ENCODE peak calls at places on chromosomes 4 and X, in five cellular contexts. Y is fibroblast of lung, D is tibial artery, H is stomach, A is dorsolateral prefrontal cortex. P is an unnamed sample.

GRCh38 chr4:54228064-54228527 is 997 bp upstream of the PDGFRA start:
- DNase-seq in A (no peak), Y (peak), H (peak), D (peak), P (peak)

GRCh38 chr4:137524642-137525384 is 7.5 kb downstream of the PCDH18 start:
- DNase-seq in H (no peak), Y (peak), D (no peak), A (no peak), P (no peak)

GRCh38 chr4:17142232-17142711 is 243.8 kb upstream of the LDB2 start:
- DNase-seq in D (no peak), A (no peak), Y (peak), H (no peak), P (no peak)

GRCh38 chr4:85005865-85006377 is 39.4 kb upstream of the WDFY3 start:
- DNase-seq in H (no peak), D (no peak), Y (peak), A (no peak), P (no peak)

GRCh38 chr4:69760455-69760854 is at the start of gene SULT1B1:
- DNase-seq in Y (peak), H (peak), A (no peak), D (peak), P (no peak)

GRCh38 chrX:9859711-9860555 is 73.7 kb downstream of the SHROOM2 start:
- DNase-seq in A (no peak), H (no peak), D (no peak), Y (peak), P (no peak)

GRCh38 chr4:36224969-36225903 is 19.1 kb downstream of the ARAP2 start:
- DNase-seq in A (peak), Y (no peak), H (no peak), D (no peak), P (no peak)

GRCh38 chr4:66404149-66404548 is 733.9 kb upstream of the EPHA5 start:
- DNase-seq in D (no peak), Y (peak), A (no peak), H (no peak), P (no peak)

GRCh38 chrX:13092455-13092941 is 48.1 kb upstream of the FAM9C start:
- DNase-seq in D (no peak), Y (no peak), H (peak), A (no peak), P (no peak)

GRCh38 chr4:171924761-171925376 is 111.7 kb downstream of the GALNTL6 start:
- DNase-seq in A (no peak), H (no peak), Y (no peak), D (no peak), P (no peak)

GRCh38 chr4:85058551-85058950 is 92.1 kb upstream of the WDFY3 start:
- DNase-seq in Y (peak), H (no peak), D (no peak), A (no peak), P (no peak)

GRCh38 chr4:833156-833555 is 7.2 kb upstream of the CPLX1 start:
- DNase-seq in H (no peak), Y (no peak), A (no peak), D (no peak), P (no peak)

GRCh38 chr4:25888781-25889180 is 25.2 kb upstream of the SMIM20 start:
- DNase-seq in D (no peak), A (no peak), H (no peak), Y (peak), P (no peak)

DNA sequence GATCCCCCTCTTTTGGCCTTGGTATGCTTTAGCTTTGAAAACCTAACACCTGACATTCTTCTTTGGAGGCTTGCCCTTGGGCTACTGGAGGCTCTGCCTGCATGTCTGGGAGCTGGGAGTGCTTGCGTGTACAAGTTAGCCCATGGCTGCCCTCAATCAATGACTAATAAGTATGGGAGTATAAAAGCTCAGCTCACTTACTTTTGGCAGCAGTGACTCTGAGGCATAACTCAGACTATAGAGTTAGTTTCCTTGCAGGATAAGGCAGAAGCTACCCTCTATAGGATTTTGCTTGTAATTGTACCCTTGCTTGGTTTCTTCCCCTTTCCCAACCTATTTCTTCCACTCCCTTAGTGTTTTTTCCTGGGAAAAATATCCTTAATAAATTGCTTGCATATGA is 247.9 kb downstream of the PPP1R2C start:
- DNase-seq in D (no peak), Y (peak), H (no peak), A (no peak), P (no peak)
- TF ChIP-seq CTCF in D (no peak), Y (no peak), H (no peak), A (no peak), P (no peak)

GRCh38 chrX:134749651-134750450 is 91.6 kb upstream of the PLAC1 start:
- DNase-seq in D (no peak), A (no peak), H (no peak), Y (no peak), P (no peak)

GRCh38 chrX:134758652-134759051 is 100.4 kb upstream of the PLAC1 start:
- DNase-seq in A (no peak), Y (no peak), H (no peak), D (no peak), P (no peak)

GRCh38 chrX:134752558-134752957 is 94.3 kb upstream of the PLAC1 start:
- DNase-seq in H (no peak), D (no peak), A (no peak), Y (no peak), P (no peak)

DNA sequence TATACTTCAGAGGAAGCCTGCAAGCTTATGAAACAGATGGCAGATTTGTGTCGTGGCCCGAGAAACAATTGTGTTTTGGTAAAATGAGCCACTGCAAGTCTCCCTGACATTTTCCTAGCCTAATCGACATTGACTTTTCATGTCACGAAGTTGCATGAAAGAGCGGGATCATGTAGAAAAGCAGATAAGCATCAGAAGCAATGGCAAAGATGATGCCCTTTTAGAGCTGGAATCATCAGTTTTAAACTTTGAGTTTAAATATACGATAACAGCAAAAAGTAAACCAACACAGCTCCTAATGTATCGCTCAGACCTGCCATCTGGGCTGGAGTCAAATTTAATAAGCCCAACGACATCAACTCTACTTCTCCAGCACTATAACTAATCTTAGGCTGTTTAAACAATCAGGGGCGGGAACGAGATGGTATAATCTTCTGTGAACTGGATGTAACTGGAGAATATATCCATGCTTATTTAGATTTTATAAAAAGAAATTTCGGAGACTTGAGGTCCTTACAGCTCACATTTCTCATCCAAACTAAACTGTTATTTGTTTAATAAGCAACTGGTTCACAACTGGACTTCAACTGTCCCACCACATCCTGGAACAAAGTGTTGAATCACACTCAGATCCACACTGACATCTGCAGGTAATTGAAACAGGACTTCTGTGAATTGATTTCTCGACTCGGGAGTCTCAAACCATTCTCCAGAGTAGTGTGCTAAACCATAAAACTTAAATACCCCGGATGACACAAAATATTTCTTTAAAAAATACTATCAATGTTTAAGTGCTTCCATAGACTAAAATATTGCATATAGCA is 95.1 kb upstream of the PLAC1 start:
- DNase-seq in A (no peak), Y (peak), D (no peak), H (no peak), P (no peak)
- TF ChIP-seq CTCF in A (no peak), Y (no peak), D (peak), H (no peak), P (peak)

DNA sequence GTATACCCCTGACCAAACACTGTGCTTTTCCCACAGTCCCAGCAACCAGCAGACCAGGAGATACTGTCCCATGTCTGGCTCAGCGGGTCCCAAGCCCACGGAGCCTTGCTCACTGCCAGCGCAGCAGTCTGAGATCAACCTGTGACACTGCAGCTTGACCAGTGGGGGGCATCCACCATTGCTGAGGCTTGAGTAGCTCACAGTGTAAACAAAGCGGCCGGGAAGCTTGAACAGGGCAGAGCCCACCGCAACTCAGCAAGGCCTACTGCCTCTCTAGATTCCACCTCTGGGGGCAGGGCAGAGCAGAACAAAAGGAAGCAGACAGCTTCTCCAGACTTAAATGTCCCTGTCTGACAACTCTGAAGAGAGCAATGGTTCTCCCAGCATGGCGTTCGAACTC is 58.1 kb downstream of the SLC10A6 start:
- DNase-seq in D (no peak), Y (no peak), A (no peak), H (no peak), P (no peak)
- TF ChIP-seq CTCF in D (no peak), Y (no peak), A (no peak), H (no peak), P (no peak)

DNA sequence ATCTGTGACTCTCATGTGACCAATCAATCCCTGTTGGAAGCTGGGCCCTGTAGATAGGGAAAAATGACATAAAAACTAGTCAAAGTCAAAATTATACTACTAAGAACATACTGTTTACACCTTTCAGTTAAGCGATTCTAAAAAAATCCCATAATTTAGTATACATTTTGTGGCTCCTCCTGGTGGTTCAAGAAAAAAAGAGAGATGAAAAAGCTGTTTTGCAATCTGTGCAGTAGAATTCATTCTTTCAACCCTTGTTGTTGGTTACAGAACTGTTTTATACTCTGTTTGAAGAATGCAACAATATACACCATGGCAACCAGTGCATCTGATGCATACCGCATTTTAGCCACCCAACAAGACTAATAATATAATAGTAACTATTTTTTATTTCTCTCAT is 66.8 kb upstream of the ANK2 start:
- DNase-seq in D (no peak), H (no peak), A (no peak), Y (no peak), P (no peak)
- TF ChIP-seq CTCF in D (no peak), H (no peak), A (peak), Y (no peak), P (peak)

DNA sequence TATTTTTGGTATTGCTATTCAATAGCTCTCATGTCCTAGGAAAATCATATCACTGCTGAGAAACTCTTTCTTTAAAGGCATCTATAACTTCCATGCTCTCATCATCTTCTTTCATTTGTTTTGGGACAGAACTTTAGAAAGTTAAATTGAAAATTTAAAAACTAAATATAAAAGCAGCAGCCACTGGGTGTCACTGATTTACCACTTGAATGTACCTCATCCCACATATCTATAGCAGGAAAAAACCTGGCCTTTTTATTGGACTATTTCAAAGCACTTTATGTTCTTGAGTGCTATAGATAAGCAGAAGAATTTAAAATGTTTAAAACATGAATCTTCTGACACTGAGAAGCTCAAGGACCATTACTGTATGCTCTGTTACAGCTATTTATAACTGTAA is 165.3 kb upstream of the TTC29 start:
- DNase-seq in D (no peak), H (no peak), A (no peak), Y (no peak), P (no peak)
- TF ChIP-seq CTCF in D (peak), H (no peak), A (no peak), Y (no peak), P (peak)

GRCh38 chr4:75702919-75703411 is 21.4 kb upstream of the USO1 start:
- DNase-seq in H (no peak), D (no peak), A (no peak), Y (no peak), P (peak)

GRCh38 chr4:75705198-75705712 is 19.1 kb upstream of the USO1 start:
- DNase-seq in Y (no peak), D (no peak), A (no peak), H (no peak), P (peak)

GRCh38 chr4:75710246-75710645 is 14.1 kb upstream of the USO1 start:
- DNase-seq in Y (peak), H (no peak), D (no peak), A (no peak), P (peak)

DNA sequence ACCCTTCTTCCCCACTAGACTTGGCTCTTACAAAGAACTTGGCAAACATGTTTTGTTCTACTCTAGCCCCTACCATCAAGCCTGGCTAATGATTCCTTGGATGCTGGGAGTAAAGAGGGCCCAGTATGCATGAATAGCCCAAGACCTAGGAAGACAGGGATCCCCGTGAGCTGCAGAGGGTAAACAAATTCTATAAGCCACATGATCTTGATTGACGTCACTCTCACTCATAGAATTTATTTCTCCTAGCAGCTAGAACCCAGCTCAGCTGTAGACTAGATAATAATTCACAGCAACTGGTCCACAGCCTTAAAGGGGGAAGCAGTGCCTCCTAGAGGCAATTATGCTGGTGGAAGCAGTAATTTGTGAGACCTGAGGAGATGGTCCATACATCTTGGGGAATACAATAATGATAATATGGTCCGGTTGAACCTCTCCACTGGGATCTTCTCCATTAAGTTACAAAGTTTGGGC is 16.1 kb upstream of the USO1 start:
- DNase-seq in H (no peak), A (no peak), D (no peak), Y (no peak), P (no peak)
- TF ChIP-seq CTCF in H (no peak), A (no peak), D (no peak), Y (peak), P (no peak)

GRCh38 chr4:125736057-125736456 is 421.3 kb downstream of the FAT4 start:
- DNase-seq in A (no peak), D (no peak), H (no peak), Y (peak), P (no peak)
- TF ChIP-seq CTCF in A (no peak), D (no peak), H (no peak), Y (peak), P (peak)

GRCh38 chr4:153154010-153154975 is 50.0 kb upstream of the TRIM2 start:
- DNase-seq in H (peak), D (no peak), Y (peak), A (no peak), P (no peak)

GRCh38 chr4:153159016-153159415 is 45.2 kb upstream of the TRIM2 start:
- DNase-seq in A (no peak), D (no peak), H (no peak), Y (no peak), P (no peak)

GRCh38 chr4:153159728-153160221 is 44.5 kb upstream of the TRIM2 start:
- DNase-seq in Y (peak), D (no peak), H (no peak), A (no peak), P (no peak)

GRCh38 chr4:153153339-153153851 is 50.8 kb upstream of the TRIM2 start:
- DNase-seq in A (peak), H (peak), D (no peak), Y (peak), P (no peak)

DNA sequence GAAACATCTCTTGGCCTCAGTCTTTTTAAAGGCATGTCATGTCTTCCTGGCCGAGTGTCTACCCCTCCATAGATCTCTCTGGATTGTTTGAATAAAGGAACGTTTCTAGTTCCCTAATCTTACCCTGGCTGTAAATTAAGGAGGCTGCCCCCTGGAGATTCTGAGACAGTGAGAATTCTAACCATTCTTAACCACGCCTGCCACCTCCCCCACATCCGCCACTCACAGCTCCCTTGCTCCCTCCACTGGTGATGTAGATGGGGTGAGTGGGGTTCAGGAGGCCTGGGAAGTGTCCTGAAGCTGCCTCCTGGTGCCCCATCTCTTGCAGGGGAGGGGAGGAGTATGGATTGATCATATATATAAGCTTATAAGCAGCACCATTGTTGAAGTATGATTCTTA is 48.0 kb upstream of the TRIM2 start:
- DNase-seq in H (no peak), D (no peak), Y (peak), A (no peak), P (no peak)
- TF ChIP-seq CTCF in H (no peak), D (no peak), Y (no peak), A (peak), P (no peak)

GRCh38 chr4:160193787-160194186 is 1090.9 kb downstream of the RAPGEF2 start:
- DNase-seq in Y (no peak), D (no peak), A (no peak), H (no peak), P (no peak)
- TF ChIP-seq CTCF in Y (no peak), D (no peak), A (no peak), H (no peak), P (no peak)

P was measured in osteocyte.